ENCODE peak calls at places on chromosomes 16 and 17, in five cellular contexts. One of them, this sample, is unnamed.

GRCh38 chr17:59761385-59762021 is 54.0 kb downstream of the VMP1 start:
- DNase-seq in C1 segment of cervical spinal cord: no peak
- DNase-seq in ACHN: peak; percentile 42
- DNase-seq in stimulated activated CD8-positive, alpha-beta memory T cell treated with anti-CD3 and anti-CD28 coated beads, Interleukin-7, amount 100 ng/mL, for 24 hours: no peak
- DNase-seq in NCI-H1105: no peak
- DNase-seq in this sample: no peak

GRCh38 chr16:85187447-85187846 is 75.2 kb upstream of the CIBAR2 start:
- DNase-seq in C1 segment of cervical spinal cord: no peak
- DNase-seq in NCI-H1105: no peak
- DNase-seq in ACHN: no peak
- DNase-seq in stimulated activated CD8-positive, alpha-beta memory T cell treated with anti-CD3 and anti-CD28 coated beads, Interleukin-7, amount 100 ng/mL, for 24 hours: no peak
- DNase-seq in this sample: no peak

GRCh38 chr16:81553814-81554675 is 109.4 kb downstream of the CMIP start:
- DNase-seq in NCI-H1105: no peak
- DNase-seq in ACHN: no peak
- DNase-seq in stimulated activated CD8-positive, alpha-beta memory T cell treated with anti-CD3 and anti-CD28 coated beads, Interleukin-7, amount 100 ng/mL, for 24 hours: no peak
- DNase-seq in C1 segment of cervical spinal cord: no peak
- DNase-seq in this sample: peak; percentile 6

GRCh38 chr17:15920758-15921239 is 24.1 kb upstream of the ADORA2B start:
- DNase-seq in C1 segment of cervical spinal cord: no peak
- DNase-seq in ACHN: peak; percentile 14
- DNase-seq in NCI-H1105: no peak
- DNase-seq in stimulated activated CD8-positive, alpha-beta memory T cell treated with anti-CD3 and anti-CD28 coated beads, Interleukin-7, amount 100 ng/mL, for 24 hours: no peak
- DNase-seq in this sample: no peak

GRCh38 chr17:40909755-40910154 is 24.7 kb upstream of the KRT20 start:
- DNase-seq in stimulated activated CD8-positive, alpha-beta memory T cell treated with anti-CD3 and anti-CD28 coated beads, Interleukin-7, amount 100 ng/mL, for 24 hours: no peak
- DNase-seq in C1 segment of cervical spinal cord: no peak
- DNase-seq in NCI-H1105: peak; percentile 87
- DNase-seq in ACHN: no peak
- DNase-seq in this sample: no peak

GRCh38 chr16:84175351-84176081 is 11.3 kb downstream of the TAF1C start:
- DNase-seq in stimulated activated CD8-positive, alpha-beta memory T cell treated with anti-CD3 and anti-CD28 coated beads, Interleukin-7, amount 100 ng/mL, for 24 hours: peak; percentile 41
- DNase-seq in ACHN: peak; percentile 44
- DNase-seq in NCI-H1105: peak; percentile 22
- DNase-seq in C1 segment of cervical spinal cord: no peak
- DNase-seq in this sample: peak; percentile 65

GRCh38 chr17:54860617-54861468 is 39.8 kb upstream of the TOM1L1 start:
- DNase-seq in ACHN: no peak
- DNase-seq in C1 segment of cervical spinal cord: no peak
- DNase-seq in stimulated activated CD8-positive, alpha-beta memory T cell treated with anti-CD3 and anti-CD28 coated beads, Interleukin-7, amount 100 ng/mL, for 24 hours: no peak
- DNase-seq in NCI-H1105: no peak
- DNase-seq in this sample: no peak

GRCh38 chr17:8192070-8192815 is 2.3 kb upstream of the BORCS6 start:
- DNase-seq in NCI-H1105: peak; percentile 96
- DNase-seq in C1 segment of cervical spinal cord: peak; percentile 32
- DNase-seq in stimulated activated CD8-positive, alpha-beta memory T cell treated with anti-CD3 and anti-CD28 coated beads, Interleukin-7, amount 100 ng/mL, for 24 hours: no peak
- DNase-seq in ACHN: peak; percentile 97
- DNase-seq in this sample: peak; percentile 77

GRCh38 chr17:40555296-40556190 is 9.7 kb downstream of the CCR7 start:
- DNase-seq in ACHN: no peak
- DNase-seq in stimulated activated CD8-positive, alpha-beta memory T cell treated with anti-CD3 and anti-CD28 coated beads, Interleukin-7, amount 100 ng/mL, for 24 hours: no peak
- DNase-seq in C1 segment of cervical spinal cord: no peak
- DNase-seq in NCI-H1105: no peak
- DNase-seq in this sample: no peak

GRCh38 chr16:57470683-57471082 is 8.2 kb downstream of the POLR2C start:
- DNase-seq in C1 segment of cervical spinal cord: no peak
- DNase-seq in stimulated activated CD8-positive, alpha-beta memory T cell treated with anti-CD3 and anti-CD28 coated beads, Interleukin-7, amount 100 ng/mL, for 24 hours: no peak
- DNase-seq in ACHN: no peak
- DNase-seq in NCI-H1105: no peak
- DNase-seq in this sample: no peak